ENCODE peak calls at places on chromosome 6, in eight cellular contexts. H, Y, S, W, G, F, O and B are unnamed samples.

GRCh38 chr6:26568601-26569432 is 27.9 kb upstream of the ABT1 start:
- DNase-seq in H (peak), G (peak), F (peak), Y (peak), O (peak), W (peak), S (peak), B (peak)

GRCh38 chr6:80520195-80520594 is 413.7 kb downstream of the BCKDHB start:
- DNase-seq in H (no peak), G (no peak), Y (no peak), F (no peak), W (no peak), S (no peak), O (peak), B (peak)

GRCh38 chr6:154453329-154453728 is 57.2 kb downstream of the CNKSR3 start:
- DNase-seq in Y (no peak), F (no peak), O (no peak), H (no peak), W (no peak), G (no peak), S (no peak), B (no peak)

GRCh38 chr6:43257746-43258145 is 14.5 kb downstream of the TTBK1 start:
- DNase-seq in S (no peak), F (no peak), G (no peak), H (peak), O (no peak), W (no peak), Y (peak), B (no peak)

GRCh38 chr6:99241905-99242534 is 107.5 kb downstream of the FAXC start:
- DNase-seq in H (no peak), G (no peak), F (no peak), S (no peak), W (peak), O (peak), Y (no peak), B (peak)

GRCh38 chr6:108896111-108896661 is 48.0 kb downstream of the ARMC2 start:
- DNase-seq in O (peak), Y (no peak), G (no peak), W (peak), F (no peak), H (no peak), S (no peak), B (peak)

GRCh38 chr6:22306741-22307466 is 10.1 kb upstream of the PRL start:
- DNase-seq in F (no peak), S (no peak), W (no peak), H (no peak), Y (no peak), G (no peak), O (no peak), B (no peak)

GRCh38 chr6:145813285-145814034 is 1.1 kb downstream of the FBXO30 start:
- DNase-seq in O (peak), Y (no peak), F (no peak), G (no peak), H (no peak), S (no peak), W (no peak), B (peak)

GRCh38 chr6:6688283-6688682 is 99.8 kb downstream of the LY86 start:
- DNase-seq in G (no peak), W (peak), O (no peak), Y (no peak), S (no peak), H (no peak), F (no peak), B (peak)
- H3K4me3 ChIP-seq in G (no peak), W (no peak), O (no peak), Y (no peak), S (no peak), H (no peak), F (no peak), B (no peak)

GRCh38 chr6:30344191-30344867 is 627 bp upstream of the RPP21 start:
- DNase-seq in G (no peak), H (no peak), F (no peak), O (no peak), Y (no peak), S (no peak), W (no peak), B (no peak)
- H3K4me3 ChIP-seq in G (peak), H (no peak), F (peak), O (peak), Y (peak), S (no peak), W (peak), B (peak)

DNA sequence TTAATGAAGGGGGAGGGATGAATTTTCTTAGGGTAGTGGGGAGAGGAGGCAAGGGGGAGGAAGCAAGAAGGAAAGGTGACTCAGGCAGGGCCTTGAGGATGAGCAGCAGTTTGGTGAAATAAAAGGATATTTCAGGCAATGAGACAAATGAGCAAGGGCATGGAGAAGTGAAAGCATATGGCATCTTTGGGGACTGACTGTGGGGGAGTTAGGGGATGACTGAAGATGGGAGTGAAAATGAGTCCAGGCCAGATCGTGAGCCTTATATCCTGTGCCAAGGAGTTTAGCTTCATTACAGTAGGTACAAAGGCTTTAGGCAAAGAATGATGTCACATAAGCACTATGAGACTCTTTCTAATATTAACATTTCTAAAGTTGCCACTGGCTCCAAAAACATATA is 51.9 kb downstream of the ILRUN start:
- DNase-seq in H (no peak), G (no peak), W (peak), Y (no peak), F (no peak), O (no peak), S (no peak), B (peak)
- H3K4me3 ChIP-seq in H (no peak), G (no peak), W (no peak), Y (no peak), F (no peak), O (no peak), S (no peak), B (no peak)

DNA sequence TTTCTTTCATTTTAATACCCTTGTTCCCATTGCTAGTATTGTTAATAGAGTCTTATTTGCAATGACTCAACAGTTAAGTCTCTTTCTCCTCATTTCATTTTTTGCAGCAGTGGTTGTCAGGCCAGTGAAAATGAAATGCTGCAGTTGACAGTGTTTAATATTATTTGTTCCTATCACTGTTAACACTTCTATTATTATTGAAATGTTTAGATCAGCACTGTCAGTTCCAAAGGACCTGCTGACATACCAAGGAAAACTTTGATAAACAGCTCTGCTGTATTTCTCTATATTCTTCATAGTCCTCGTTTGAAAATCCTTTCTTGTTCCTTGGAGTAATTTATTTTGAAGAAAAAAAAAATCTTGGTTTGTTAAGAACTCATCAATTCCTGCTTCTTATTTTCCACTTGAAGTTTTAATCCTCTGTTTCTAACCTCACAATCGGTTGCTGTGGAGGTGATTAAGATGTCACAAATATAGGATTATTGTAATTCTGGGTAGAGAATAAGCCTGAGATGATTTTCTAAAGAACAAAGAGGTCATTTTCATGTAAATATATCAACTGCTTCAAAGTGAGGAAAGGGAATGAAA is 1065.9 kb upstream of the CITED2 start:
- DNase-seq in F (no peak), H (no peak), G (no peak), Y (no peak), W (no peak), S (no peak), O (no peak), B (no peak)
- H3K4me3 ChIP-seq in F (no peak), H (no peak), G (no peak), Y (no peak), W (no peak), S (no peak), O (no peak), B (no peak)

GRCh38 chr6:125829433-125829832 is 38.7 kb downstream of the NCOA7 start:
- DNase-seq in G (no peak), S (no peak), W (no peak), F (no peak), Y (no peak), O (no peak), H (no peak), B (no peak)
- H3K4me3 ChIP-seq in G (no peak), S (no peak), W (no peak), F (no peak), Y (no peak), O (no peak), H (no peak), B (no peak)